ENCODE peak calls at places on chromosomes 16 and 17, in eight cellular contexts. S is mammary epithelial cell; R is lung; G is right cardiac atrium; C is ascending aorta; P is thoracic aorta; Y is transverse colon; O is naive thymus-derived CD4-positive, alpha-beta T cell. B is an unnamed sample.

GRCh38 chr17:81335388-81336157 is 40.5 kb upstream of the SLC38A10 start:
- DNase-seq in S (no peak), R (no peak), G (no peak), C (no peak), P (no peak), Y (peak; percentile 78), O (no peak), B (no peak)

GRCh38 chr17:75087558-75088453 is at the start of gene SLC16A5:
- DNase-seq in S (peak; percentile 50), R (peak; percentile 95), G (peak; percentile 92), C (peak; percentile 48), P (no peak), Y (peak; percentile 94), O (peak; percentile 73), B (peak; percentile 91)

GRCh38 chr17:34706029-34706428 is 126.6 kb downstream of the TMEM132E start:
- DNase-seq in S (no peak), R (no peak), G (no peak), C (no peak), P (no peak), Y (no peak), O (no peak), B (no peak)

GRCh38 chr16:75236232-75236631 is 15.2 kb downstream of the BCAR1 start:
- DNase-seq in S (no peak), R (no peak), G (no peak), C (no peak), P (no peak), Y (no peak), O (no peak), B (no peak)

GRCh38 chr16:2371421-2371820 is 30.9 kb upstream of the ABCA3 start:
- DNase-seq in S (no peak), R (no peak), G (no peak), C (no peak), P (no peak), Y (no peak), O (no peak), B (no peak)

GRCh38 chr16:23729503-23730424 is 16.7 kb upstream of the ERN2 start:
- DNase-seq in S (peak; percentile 15), R (no peak), G (no peak), C (no peak), P (no peak), Y (peak; percentile 87), O (no peak), B (no peak)

GRCh38 chr17:19387921-19388521 is 1.0 kb upstream of the MFAP4 start:
- DNase-seq in S (no peak), R (no peak), G (no peak), C (no peak), P (no peak), Y (no peak), O (no peak), B (no peak)

GRCh38 chr16:78184554-78185183 is 85.2 kb downstream of the WWOX start:
- DNase-seq in S (no peak), R (no peak), G (no peak), C (no peak), P (no peak), Y (no peak), O (no peak), B (no peak)

GRCh38 chr17:75706042-75706728 is 15.1 kb upstream of the ITGB4 start:
- DNase-seq in S (no peak), R (no peak), G (peak; percentile 14), C (no peak), P (no peak), Y (no peak), O (no peak), B (no peak)

GRCh38 chr16:47574091-47575054 is 113.2 kb downstream of the PHKB start:
- DNase-seq in S (peak; percentile 93), R (no peak), G (no peak), C (no peak), P (no peak), Y (no peak), O (no peak), B (no peak)

GRCh38 chr17:15914400-15915165 is 30.3 kb upstream of the ADORA2B start:
- DNase-seq in S (peak; percentile 73), R (no peak), G (no peak), C (no peak), P (no peak), Y (no peak), O (no peak), B (no peak)

GRCh38 chr16:87457724-87458423 is 35.0 kb downstream of the ZCCHC14 start:
- DNase-seq in S (peak; percentile 98), R (no peak), G (no peak), C (no peak), P (no peak), Y (no peak), O (no peak), B (no peak)

GRCh38 chr17:574061-574460 is 140.6 kb downstream of the VPS53 start:
- DNase-seq in S (no peak), R (no peak), G (peak; percentile 70), C (no peak), P (no peak), Y (no peak), O (no peak), B (peak; percentile 44)

GRCh38 chr17:82775033-82775823 is 23.4 kb downstream of the TBCD start:
- DNase-seq in S (no peak), R (peak; percentile 64), G (peak; percentile 73), C (no peak), P (no peak), Y (peak; percentile 76), O (peak; percentile 56), B (peak; percentile 67)

GRCh38 chr16:11546522-11547485 is 39.9 kb downstream of the LITAF start:
- DNase-seq in S (peak; percentile 29), R (no peak), G (no peak), C (no peak), P (no peak), Y (no peak), O (no peak), B (no peak)

DNA sequence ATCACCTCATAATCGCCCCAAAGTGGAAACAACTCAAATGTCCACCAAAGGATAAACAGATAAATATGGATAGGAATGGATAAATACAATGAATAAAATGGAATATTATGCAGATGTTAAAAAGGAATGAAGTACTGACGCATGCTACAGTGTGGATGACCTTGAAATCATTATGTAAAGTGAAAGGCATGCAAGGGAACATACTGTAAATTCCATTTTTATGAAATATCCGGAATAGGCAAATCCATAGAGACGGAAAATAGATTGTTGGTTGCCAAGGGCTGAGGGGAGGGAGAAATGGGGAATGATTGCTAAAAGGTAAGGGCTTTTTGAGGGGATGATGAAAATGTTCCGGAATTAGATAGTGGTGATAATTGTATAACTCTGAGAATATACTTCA is 36.0 kb downstream of the STAT5B start:
- DNase-seq in S (no peak), R (no peak), G (no peak), C (no peak), P (no peak), Y (no peak), O (no peak), B (no peak)
- H3K4me1 ChIP-seq in S (no peaks in the 10 kb centered on the region), R (peaks cover 6% of the 10 kb centered on the region), G (peaks cover 5% of the 10 kb centered on the region), C (no peaks in the 10 kb centered on the region), P (no peaks in the 10 kb centered on the region), Y (no peaks in the 10 kb centered on the region), O (no peaks in the 10 kb centered on the region), B (peaks cover 9% of the 10 kb centered on the region)

DNA sequence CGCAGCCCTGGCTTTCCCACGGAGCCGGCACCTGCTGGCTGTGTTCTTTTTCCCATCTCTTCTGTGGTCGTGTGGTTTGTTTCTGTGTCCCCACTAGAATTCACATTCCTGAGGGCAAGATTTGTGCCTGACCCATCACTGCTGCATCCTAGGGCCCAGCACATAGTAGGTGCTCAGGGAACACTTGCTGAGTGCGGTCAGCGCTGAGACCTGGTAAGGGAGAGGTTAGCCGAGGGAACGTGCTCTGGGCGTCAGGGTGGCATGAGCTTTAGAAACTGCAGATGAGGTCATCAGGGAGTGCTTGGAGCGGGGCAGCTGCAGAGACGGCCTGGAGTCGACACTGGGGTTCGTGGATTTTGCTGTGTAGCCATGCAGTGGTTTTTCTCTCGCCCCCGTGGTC is 5.9 kb downstream of the DEF8 start:
- DNase-seq in S (no peak), R (no peak), G (no peak), C (no peak), P (no peak), Y (no peak), O (no peak), B (no peak)
- H3K4me1 ChIP-seq in S (peaks cover 4% of the 10 kb centered on the region), R (no peaks in the 10 kb centered on the region), G (no peaks in the 10 kb centered on the region), C (peaks cover 3% of the 10 kb centered on the region), P (peaks cover 6% of the 10 kb centered on the region), Y (peaks cover 3% of the 10 kb centered on the region), O (peaks cover 2% of the 10 kb centered on the region), B (peaks cover 5% of the 10 kb centered on the region)

GRCh38 chr16:67445441-67445912 is 14.6 kb downstream of the HSD11B2 start:
- DNase-seq in S (no peak), R (no peak), G (no peak), C (no peak), P (no peak), Y (peak; percentile 8), O (no peak), B (peak; percentile 74)

GRCh38 chr16:67447508-67448076 is 16.7 kb downstream of the HSD11B2 start:
- DNase-seq in S (no peak), R (peak; percentile 51), G (peak; percentile 62), C (no peak), P (no peak), Y (peak; percentile 78), O (peak; percentile 77), B (peak; percentile 60)

GRCh38 chr16:67445126-67445426 is 14.2 kb downstream of the HSD11B2 start:
- DNase-seq in S (no peak), R (no peak), G (no peak), C (no peak), P (no peak), Y (no peak), O (no peak), B (no peak)

GRCh38 chr16:67446968-67447507 is 16.1 kb downstream of the HSD11B2 start:
- DNase-seq in S (no peak), R (no peak), G (no peak), C (no peak), P (no peak), Y (no peak), O (no peak), B (no peak)

GRCh38 chr16:67445913-67446907 is 15.3 kb downstream of the HSD11B2 start:
- DNase-seq in S (no peak), R (no peak), G (peak; percentile 66), C (no peak), P (no peak), Y (peak; percentile 73), O (no peak), B (peak; percentile 63)
- H3K4me1 ChIP-seq in S (no peaks in the 10 kb centered on the region), R (peaks cover 31% of the 10 kb centered on the region), G (peaks cover 51% of the 10 kb centered on the region), C (peaks cover 15% of the 10 kb centered on the region), P (peaks cover 58% of the 10 kb centered on the region), Y (peaks cover 93% of the 10 kb centered on the region), O (no peaks in the 10 kb centered on the region), B (peaks cover 100% of the 10 kb centered on the region)

GRCh38 chr17:46162871-46163270 is 30.4 kb downstream of the KANSL1 start:
- DNase-seq in S (no peak), R (no peak), G (no peak), C (no peak), P (no peak), Y (no peak), O (no peak), B (no peak)

GRCh38 chr17:46158323-46159296 is 34.6 kb downstream of the KANSL1 start:
- DNase-seq in S (no peak), R (no peak), G (no peak), C (no peak), P (no peak), Y (no peak), O (no peak), B (no peak)

GRCh38 chr17:46159686-46160085 is 33.5 kb downstream of the KANSL1 start:
- DNase-seq in S (peak; percentile 47), R (no peak), G (no peak), C (no peak), P (no peak), Y (no peak), O (no peak), B (no peak)

GRCh38 chr17:46157443-46158107 is 35.7 kb downstream of the KANSL1 start:
- DNase-seq in S (no peak), R (no peak), G (no peak), C (no peak), P (no peak), Y (no peak), O (no peak), B (no peak)

GRCh38 chr17:46160169-46160568 is 33.1 kb downstream of the KANSL1 start:
- DNase-seq in S (no peak), R (no peak), G (no peak), C (no peak), P (no peak), Y (no peak), O (no peak), B (no peak)
- H3K4me1 ChIP-seq in S (peaks cover 31% of the 10 kb centered on the region), R (peaks cover 48% of the 10 kb centered on the region), G (peaks cover 7% of the 10 kb centered on the region), C (peaks cover 49% of the 10 kb centered on the region), P (peaks cover 92% of the 10 kb centered on the region), Y (peaks cover 62% of the 10 kb centered on the region), O (peaks cover 81% of the 10 kb centered on the region), B (peaks cover 88% of the 10 kb centered on the region)

B was measured in left ventricle myocardium inferior.